ENCODE peak calls at places on chromosomes 12 and 14, in five cellular contexts. C is CD4-positive, CD25-positive, alpha-beta regulatory T cell; T is right atrium auricular region; H is heart left ventricle; L is IMR-90. K is an unnamed sample. For H3K4me1 and H3K36me3, the result is how much of the 10 kb centered on the place peaks cover.

GRCh38 chr14:88247228-88247627 is 75.8 kb downstream of the KCNK10 start:
- DNase-seq in C (no peak), T (no peak), H (no peak), L (no peak), K (no peak)

GRCh38 chr12:79251356-79251755 is 386.8 kb downstream of the SYT1 start:
- DNase-seq in C (no peak), T (no peak), H (no peak), L (peak), K (no peak)

GRCh38 chr14:70265422-70265821 is 76.7 kb upstream of the SLC8A3 start:
- DNase-seq in C (no peak), T (no peak), H (no peak), L (no peak), K (no peak)

GRCh38 chr12:109459247-109459646 is 17.9 kb downstream of the KCTD10 start:
- DNase-seq in C (no peak), T (no peak), H (no peak), L (peak), K (no peak)

GRCh38 chr14:95063391-95063790 is 93.9 kb downstream of the DICER1 start:
- DNase-seq in C (no peak), T (no peak), H (no peak), L (no peak), K (no peak)

GRCh38 chr14:55075628-55076027 is 24.2 kb downstream of the MAPK1IP1L start:
- DNase-seq in C (no peak), T (no peak), H (no peak), L (peak), K (no peak)

GRCh38 chr12:61232040-61232439 is 1028.2 kb upstream of the USP15 start:
- DNase-seq in C (no peak), T (no peak), H (no peak), L (no peak), K (no peak)

GRCh38 chr12:87575906-87576305 is 453.3 kb downstream of the C12orf50 start:
- DNase-seq in C (no peak), T (no peak), H (no peak), L (no peak), K (no peak)

GRCh38 chr14:89402363-89402762 is 14.7 kb downstream of the FOXN3 start:
- DNase-seq in C (no peak), T (no peak), H (peak), L (no peak), K (no peak)
- H3K4me1 ChIP-seq in C (under half), T (under half), H (under half), L (under half), K (under half)

GRCh38 chr14:20679907-20680306 is 4.5 kb upstream of the RNASE4 start:
- DNase-seq in C (no peak), T (no peak), H (no peak), L (peak), K (peak)

GRCh38 chr14:20680843-20681347 is 3.5 kb upstream of the RNASE4 start:
- DNase-seq in C (no peak), T (no peak), H (no peak), L (no peak), K (peak)

GRCh38 chr14:20682127-20682434 is 2.3 kb upstream of the RNASE4 start:
- DNase-seq in C (no peak), T (no peak), H (peak), L (no peak), K (no peak)

GRCh38 chr14:20681348-20682126 is 2.8 kb upstream of the RNASE4 start:
- DNase-seq in C (peak), T (peak), H (peak), L (peak), K (peak)

GRCh38 chr14:20680363-20680762 is 4.0 kb upstream of the RNASE4 start:
- DNase-seq in C (peak), T (no peak), H (no peak), L (no peak), K (no peak)
- H3K4me3 ChIP-seq in C (peak), T (no peak), H (no peak), L (no peak), K (peak)

GRCh38 chr12:124372831-124373230 is 77.9 kb downstream of the RFLNA start:
- DNase-seq in C (no peak), T (no peak), H (no peak), L (no peak), K (no peak)
- H3K36me3 ChIP-seq in C (under half), T (half or more), H (under half), L (half or more), K (under half)

GRCh38 chr12:116262741-116263140 is 14.8 kb downstream of the MED13L start:
- DNase-seq in C (no peak), T (no peak), H (no peak), L (no peak), K (no peak)
- H3K4me1 ChIP-seq in C (under half), T (half or more), H (half or more), L (under half), K (under half)

DNA sequence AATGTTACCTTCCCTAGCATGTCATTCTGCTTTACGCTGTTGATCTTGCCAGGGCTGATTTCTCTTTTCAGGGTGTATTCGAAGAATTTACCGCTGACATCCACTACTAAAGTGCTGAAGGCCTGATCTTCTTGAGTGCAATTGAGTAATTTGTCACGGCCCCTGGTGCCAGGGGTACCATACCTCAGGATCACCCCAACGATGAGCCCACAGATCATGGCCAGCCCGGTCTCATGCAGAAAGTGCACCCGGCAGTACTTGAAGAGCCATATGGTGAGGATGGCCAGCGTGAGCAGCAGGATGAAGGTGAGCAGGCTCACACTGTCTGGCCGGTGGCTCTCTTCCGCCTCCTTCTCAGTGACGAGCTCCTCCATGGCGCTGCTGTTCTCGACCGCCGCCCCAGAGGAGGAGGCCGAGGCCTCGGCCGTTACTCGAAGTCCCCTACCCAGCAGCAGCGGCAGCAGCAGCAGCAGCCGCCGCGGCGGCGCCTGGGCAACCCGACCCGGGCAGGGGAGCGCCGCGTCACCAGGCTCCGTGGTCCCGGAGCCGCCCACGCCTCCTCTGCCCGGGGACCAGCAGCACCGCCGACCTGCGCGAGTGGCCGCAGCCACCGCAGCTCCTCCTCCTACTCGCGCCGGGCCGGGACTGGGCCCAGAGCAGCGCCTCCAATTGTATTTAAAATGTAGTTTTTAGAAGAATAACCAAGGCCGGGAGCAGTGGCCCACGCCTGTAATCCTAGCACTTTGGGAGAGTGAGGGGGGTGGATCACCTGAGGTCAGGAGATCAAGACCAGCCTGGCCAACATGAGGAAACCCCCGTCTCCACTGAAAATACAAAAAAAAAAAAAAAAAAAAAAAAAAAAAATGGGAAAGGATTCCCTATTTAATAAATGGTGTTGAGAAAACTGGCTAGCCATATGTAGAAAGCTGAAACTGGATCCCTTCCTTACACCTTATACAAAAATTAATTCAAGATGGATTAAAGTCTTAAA is 58.5 kb upstream of the TMPO start:
- DNase-seq in C (peak), T (no peak), H (peak), L (peak), K (no peak)
- H3K4me3 ChIP-seq in C (no peak), T (peak), H (peak), L (peak), K (no peak)